ENCODE peak calls at places on chromosome 9, in eight cellular contexts. G is WTC11, F is A549, I is GM12891, T is iPS-NIHi11, V is GM10248, Q is brain microvascular endothelial cell, J is fibroblast of pulmonary artery. C is an unnamed sample.

GRCh38 chr9:95433096-95433852 is 83.5 kb downstream of the PTCH1 start:
- DNase-seq in Q (no peak), T (no peak), G (no peak), F (no peak), V (no peak), I (no peak), J (peak; percentile 16), C (no peak)

GRCh38 chr9:74848150-74848525 is 39.6 kb downstream of the TRPM6 start:
- DNase-seq in F (no peak), T (no peak), V (no peak), Q (no peak), J (no peak), I (no peak), G (no peak), C (no peak)

GRCh38 chr9:97307091-97307490 is 368 bp upstream of the CCDC180 start:
- DNase-seq in T (peak; percentile 92), I (no peak), J (peak; percentile 63), Q (peak; percentile 83), F (no peak), V (peak; percentile 42), G (peak; percentile 99), C (peak; percentile 97)

GRCh38 chr9:114387678-114388431 is at the start of gene AKNA:
- DNase-seq in T (peak; percentile 67), V (peak; percentile 52), F (no peak), I (no peak), J (peak; percentile 79), Q (peak; percentile 70), G (peak; percentile 74), C (peak; percentile 93)

GRCh38 chr9:82489579-82489915 is 501.0 kb downstream of the SPATA31D1 start:
- DNase-seq in T (no peak), V (no peak), F (no peak), I (no peak), J (peak; percentile 40), Q (no peak), G (no peak), C (no peak)

GRCh38 chr9:97923529-97924108 is 1.3 kb upstream of the TRMO start:
- DNase-seq in F (peak; percentile 85), G (peak; percentile 45), I (no peak), J (peak; percentile 86), V (peak; percentile 52), Q (peak; percentile 84), T (peak; percentile 50), C (peak; percentile 91)

GRCh38 chr9:114117996-114118830 is 19.1 kb upstream of the KIF12 start:
- DNase-seq in J (no peak), G (no peak), V (no peak), I (no peak), T (no peak), F (no peak), Q (no peak), C (peak; percentile 77)

GRCh38 chr9:96186601-96187011 is 115.4 kb downstream of the HSD17B3 start:
- DNase-seq in T (peak; percentile 88), Q (no peak), V (no peak), I (no peak), F (no peak), J (peak; percentile 2), G (peak; percentile 75), C (peak; percentile 87)

GRCh38 chr9:93057024-93057702 is 1.3 kb upstream of the SUSD3 start:
- DNase-seq in G (peak; percentile 45), F (no peak), T (no peak), Q (no peak), J (no peak), V (no peak), I (no peak), C (peak; percentile 58)

GRCh38 chr9:111399772-111400563 is 69.9 kb upstream of the OR2K2 start:
- DNase-seq in T (peak; percentile 47), Q (no peak), I (no peak), J (peak; percentile 51), F (peak; percentile 67), V (no peak), G (peak; percentile 61), C (peak; percentile 22)

GRCh38 chr9:104232781-104233341 is 138.8 kb downstream of the SMC2 start:
- DNase-seq in Q (peak; percentile 87), G (no peak), I (no peak), F (no peak), J (peak; percentile 81), T (no peak), V (no peak), C (no peak)

GRCh38 chr9:135785013-135785575 is 83.1 kb downstream of the KCNT1 start:
- DNase-seq in T (no peak), V (no peak), I (no peak), J (no peak), G (no peak), F (no peak), Q (no peak), C (no peak)

GRCh38 chr9:137156567-137157375 is 13.1 kb downstream of the LRRC26 start:
- DNase-seq in F (peak; percentile 58), Q (peak; percentile 4), G (peak; percentile 75), V (peak; percentile 83), T (peak; percentile 81), J (peak; percentile 50), I (peak; percentile 73), C (no peak)

GRCh38 chr9:134180786-134181647 is 16.7 kb upstream of the RNU6ATAC start:
- DNase-seq in J (no peak), F (no peak), Q (no peak), I (peak; percentile 5), V (no peak), G (no peak), T (peak; percentile 5), C (no peak)

GRCh38 chr9:113567361-113568080 is 104.0 kb downstream of the RGS3 start:
- DNase-seq in I (no peak), J (no peak), F (no peak), T (no peak), V (no peak), Q (no peak), G (no peak), C (no peak)

GRCh38 chr9:118829334-118829733 is 539.9 kb downstream of the BRINP1 start:
- DNase-seq in V (no peak), I (no peak), G (no peak), T (peak; percentile 37), F (peak; percentile 3), J (no peak), Q (no peak), C (peak; percentile 60)

GRCh38 chr9:27634879-27635278 is 61.6 kb upstream of the C9orf72 start:
- DNase-seq in Q (no peak), J (no peak), V (no peak), F (no peak), G (no peak), T (no peak), I (no peak), C (no peak)

GRCh38 chr9:95078934-95079333 is 238.6 kb downstream of the FANCC start:
- DNase-seq in G (peak; percentile 44), I (no peak), J (no peak), F (no peak), V (no peak), Q (no peak), T (peak; percentile 71), C (peak; percentile 63)

GRCh38 chr9:136339173-136339957 is 12.0 kb downstream of the GPSM1 start:
- DNase-seq in Q (no peak), T (peak; percentile 89), J (peak; percentile 66), I (peak; percentile 93), F (peak; percentile 79), G (peak; percentile 85), V (peak; percentile 83), C (peak; percentile 79)

GRCh38 chr9:69097053-69097452 is 61.5 kb downstream of the FXN start:
- DNase-seq in I (no peak), T (no peak), G (no peak), F (no peak), V (no peak), J (peak; percentile 88), Q (peak; percentile 59), C (peak; percentile 27)

GRCh38 chr9:127397722-127398647 is 1.0 kb downstream of the SLC2A8 start:
- DNase-seq in G (peak; percentile 52), F (peak; percentile 60), T (peak; percentile 49), Q (peak; percentile 11), I (peak; percentile 29), J (peak; percentile 20), V (peak; percentile 60), C (peak; percentile 78)

GRCh38 chr9:108515856-108516255 is 339.9 kb downstream of the ACTL7B start:
- DNase-seq in F (no peak), G (peak; percentile 28), Q (no peak), V (no peak), T (peak; percentile 14), J (no peak), I (no peak), C (no peak)

GRCh38 chr9:4929917-4930316 is 55.2 kb upstream of the JAK2 start:
- DNase-seq in F (no peak), J (peak; percentile 24), Q (no peak), I (no peak), T (no peak), G (no peak), V (no peak), C (no peak)

C was measured in left kidney.